ENCODE peak calls at places on chromosome 12, in eight cellular contexts. J is Peyer's patch, B is vagina, E is adrenal gland, Z is ovary, Q is HCT116, T is uterus, P is lower leg skin. R is an unnamed sample.

GRCh38 chr12:76008438-76008837 is 23.1 kb downstream of the PHLDA1 start:
- DNase-seq in J (no peak), B (no peak), E (no peak), Z (no peak), Q (no peak), T (no peak), P (no peak), R (no peak)

GRCh38 chr12:93167841-93168492 is 209.8 kb upstream of the NUDT4 start:
- DNase-seq in J (no peak), B (no peak), E (no peak), Z (no peak), Q (no peak), T (no peak), P (no peak), R (peak; percentile 23)

GRCh38 chr12:6928703-6929407 is 1.1 kb downstream of the ATN1 start:
- DNase-seq in J (no peak), B (no peak), E (no peak), Z (peak; percentile 39), Q (no peak), T (no peak), P (no peak), R (no peak)

GRCh38 chr12:113895176-113895575 is 70.9 kb downstream of the RBM19 start:
- DNase-seq in J (no peak), B (no peak), E (no peak), Z (no peak), Q (no peak), T (no peak), P (no peak), R (no peak)

GRCh38 chr12:123064356-123064755 is 83.9 kb downstream of the ARL6IP4 start:
- DNase-seq in J (no peak), B (no peak), E (peak; percentile 78), Z (peak; percentile 87), Q (no peak), T (peak; percentile 65), P (no peak), R (peak; percentile 74)

GRCh38 chr12:27751386-27752047 is 28.5 kb upstream of the KLHL42 start:
- DNase-seq in J (peak; percentile 83), B (no peak), E (peak; percentile 31), Z (no peak), Q (peak; percentile 77), T (no peak), P (no peak), R (no peak)

GRCh38 chr12:107320031-107320928 is 226.9 kb upstream of the CRY1 start:
- DNase-seq in J (peak; percentile 59), B (no peak), E (no peak), Z (no peak), Q (no peak), T (no peak), P (peak; percentile 89), R (peak; percentile 30)

GRCh38 chr12:108734200-108734906 is 3.0 kb upstream of the CORO1C start:
- DNase-seq in J (no peak), B (no peak), E (peak; percentile 34), Z (no peak), Q (peak; percentile 86), T (no peak), P (no peak), R (no peak)

GRCh38 chr12:2411586-2412304 is 359.0 kb downstream of the CACNA1C start:
- DNase-seq in J (no peak), B (no peak), E (no peak), Z (no peak), Q (no peak), T (no peak), P (no peak), R (no peak)

GRCh38 chr12:2411011-2411410 is 358.2 kb downstream of the CACNA1C start:
- DNase-seq in J (no peak), B (no peak), E (no peak), Z (no peak), Q (no peak), T (no peak), P (no peak), R (no peak)

GRCh38 chr12:2408262-2408661 is 355.5 kb downstream of the CACNA1C start:
- DNase-seq in J (no peak), B (no peak), E (no peak), Z (no peak), Q (no peak), T (no peak), P (no peak), R (no peak)

GRCh38 chr12:2410490-2410889 is 357.7 kb downstream of the CACNA1C start:
- DNase-seq in J (no peak), B (no peak), E (no peak), Z (no peak), Q (no peak), T (no peak), P (no peak), R (no peak)

DNA sequence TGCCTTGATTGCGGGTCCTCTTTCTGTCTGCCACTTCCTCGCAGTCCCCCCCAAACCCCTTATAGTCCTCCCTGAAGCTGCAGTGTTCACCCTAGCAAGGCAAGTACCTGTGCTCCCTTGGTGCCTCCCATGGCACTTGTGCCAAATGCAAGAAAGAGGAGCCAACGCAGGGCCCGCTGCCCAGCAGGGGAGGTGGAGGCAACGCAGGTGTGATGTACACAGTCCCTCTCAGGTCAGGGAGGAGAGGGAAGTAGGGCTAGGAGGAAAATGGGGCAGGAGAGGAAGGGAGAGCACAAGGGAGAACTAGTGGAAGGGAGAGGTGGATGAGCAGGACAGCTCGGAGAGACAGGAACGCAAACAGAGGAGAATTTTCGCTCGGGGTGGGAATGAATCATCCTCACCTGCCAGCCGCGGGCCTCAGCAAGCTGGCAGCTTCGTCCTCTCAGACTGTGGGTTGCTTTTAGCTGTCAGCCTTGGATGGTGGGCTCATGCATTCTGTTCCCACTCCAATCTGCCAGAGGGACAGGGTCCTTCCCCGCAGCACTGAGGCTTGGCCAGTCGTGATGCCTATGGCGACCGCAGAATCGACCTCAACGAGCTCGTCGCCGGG is 357.0 kb downstream of the CACNA1C start:
- DNase-seq in J (no peak), B (no peak), E (no peak), Z (no peak), Q (no peak), T (no peak), P (no peak), R (no peak)
- TF ChIP-seq CTCF in J (no peak), B (no peak), E (no peak), Z (no peak), Q (no peak), T (no peak), P (no peak), R (no peak)

GRCh38 chr12:121957831-121958515 is 39.6 kb downstream of the CFAP251 start:
- DNase-seq in J (no peak), B (no peak), E (no peak), Z (no peak), Q (no peak), T (no peak), P (no peak), R (no peak)

GRCh38 chr12:121961195-121961879 is 42.9 kb downstream of the CFAP251 start:
- DNase-seq in J (no peak), B (no peak), E (no peak), Z (no peak), Q (no peak), T (no peak), P (no peak), R (no peak)

GRCh38 chr12:121960541-121960940 is 42.1 kb downstream of the CFAP251 start:
- DNase-seq in J (no peak), B (no peak), E (no peak), Z (no peak), Q (no peak), T (no peak), P (no peak), R (no peak)

GRCh38 chr12:121956041-121956341 is 37.6 kb downstream of the CFAP251 start:
- DNase-seq in J (no peak), B (no peak), E (peak; percentile 26), Z (no peak), Q (no peak), T (no peak), P (no peak), R (no peak)

DNA sequence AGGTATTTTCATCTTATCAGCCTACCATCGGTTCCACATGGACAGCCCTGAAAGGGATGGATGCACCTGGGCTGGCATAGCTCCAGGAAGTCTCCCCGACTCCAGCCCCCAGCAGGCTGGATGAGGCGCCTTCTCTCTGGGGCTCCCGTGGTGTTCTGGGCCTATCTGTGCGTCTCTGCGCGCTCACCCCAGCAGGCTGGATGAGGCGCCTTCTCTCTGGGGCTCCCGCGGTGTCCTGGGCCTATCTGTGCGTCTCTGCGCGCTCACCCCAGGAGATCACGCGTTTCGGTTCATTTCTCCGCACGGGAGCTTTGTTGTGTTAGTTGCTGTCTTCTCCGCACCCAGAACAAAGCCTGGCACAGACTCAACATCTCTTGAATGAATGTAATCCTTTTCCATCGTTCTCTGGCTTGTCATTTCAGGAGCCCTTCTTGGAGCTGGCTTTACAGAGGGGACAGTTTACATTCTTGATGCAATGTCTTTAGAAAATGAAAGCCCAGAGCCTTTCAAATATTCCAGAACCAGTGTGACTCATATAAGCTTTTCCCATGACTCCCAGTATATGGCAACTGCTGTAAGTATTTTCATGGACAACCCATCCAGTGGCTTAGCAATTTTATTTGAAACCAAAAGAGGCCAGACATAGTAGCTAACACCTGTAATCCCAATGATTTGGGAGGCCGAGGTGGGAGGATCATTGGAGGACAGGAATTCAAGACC is 40.3 kb downstream of the CFAP251 start:
- DNase-seq in J (no peak), B (no peak), E (no peak), Z (no peak), Q (no peak), T (no peak), P (no peak), R (no peak)
- TF ChIP-seq POLR2A in J (no peak), B (no peak), E (no peak), Z (no peak), Q (no peak), T (no peak), P (no peak), R (no peak)

DNA sequence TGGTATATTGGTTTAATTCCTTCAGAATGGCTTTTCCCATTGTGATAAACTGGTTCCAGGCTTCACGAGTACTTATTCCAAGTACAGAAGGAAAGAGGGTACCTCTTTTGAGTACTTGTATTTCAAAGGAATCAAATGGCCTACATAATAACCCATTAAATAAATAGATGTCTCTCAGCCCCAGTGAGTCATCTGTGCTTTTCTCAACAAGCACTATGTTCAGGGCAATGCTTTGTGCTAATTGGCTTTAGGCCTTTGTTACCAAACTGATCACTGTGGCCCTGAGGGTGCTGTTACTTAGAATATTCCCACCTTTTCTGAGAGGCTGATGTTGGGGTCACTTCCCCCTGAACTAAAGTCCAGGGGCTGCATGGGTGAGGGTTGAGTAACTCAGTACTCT is 107.1 kb downstream of the LRRK2 start:
- DNase-seq in J (no peak), B (no peak), E (no peak), Z (no peak), Q (no peak), T (no peak), P (no peak), R (no peak)
- TF ChIP-seq CTCF in J (no peak), B (no peak), E (no peak), Z (no peak), Q (no peak), T (no peak), P (no peak), R (no peak)

GRCh38 chr12:116595186-116595585 is 36.0 kb downstream of the MAP1LC3B2 start:
- DNase-seq in J (no peak), B (no peak), E (no peak), Z (no peak), Q (no peak), T (no peak), P (no peak), R (peak; percentile 70)

GRCh38 chr12:116595672-116596071 is 36.5 kb downstream of the MAP1LC3B2 start:
- DNase-seq in J (no peak), B (no peak), E (no peak), Z (no peak), Q (no peak), T (no peak), P (no peak), R (no peak)

GRCh38 chr12:116598341-116599284 is 39.4 kb downstream of the MAP1LC3B2 start:
- DNase-seq in J (no peak), B (no peak), E (peak; percentile 37), Z (no peak), Q (no peak), T (peak; percentile 51), P (no peak), R (no peak)

GRCh38 chr12:116599285-116600122 is 40.3 kb downstream of the MAP1LC3B2 start:
- DNase-seq in J (peak; percentile 82), B (peak; percentile 93), E (peak; percentile 86), Z (peak; percentile 88), Q (peak; percentile 26), T (peak; percentile 89), P (peak; percentile 97), R (peak; percentile 92)

DNA sequence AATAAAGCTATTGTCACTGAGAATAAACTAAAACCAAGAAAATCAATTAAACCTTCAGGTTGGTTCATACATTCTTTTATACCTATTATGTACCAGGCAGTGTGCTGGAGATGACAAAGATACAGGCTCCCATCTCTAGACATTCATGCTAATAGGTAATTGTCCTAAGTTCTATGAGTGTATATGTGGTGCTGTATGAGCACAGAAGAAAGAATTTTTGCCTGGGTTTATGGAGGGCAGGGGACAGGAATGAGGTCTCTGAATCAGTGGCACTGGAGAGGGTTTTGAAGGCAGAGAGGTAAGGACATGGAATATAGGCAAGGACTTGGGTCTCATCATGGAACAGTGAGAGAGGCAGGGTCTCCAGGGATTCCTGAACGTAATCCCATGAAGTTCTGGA is 38.7 kb downstream of the MAP1LC3B2 start:
- DNase-seq in J (no peak), B (no peak), E (no peak), Z (no peak), Q (no peak), T (no peak), P (no peak), R (no peak)
- TF ChIP-seq POLR2A in J (no peak), B (no peak), E (no peak), Z (no peak), Q (no peak), T (no peak), P (no peak), R (no peak)